ENCODE peak calls at places on chromosomes 5 and 9, in four cellular contexts. O, P, D and F are unnamed samples.

GRCh38 chr5:135462304-135462703 is 10.2 kb upstream of the TIFAB start:
- DNase-seq in O (peak), P (no peak), D (peak), F (peak)

GRCh38 chr9:19464764-19465570 is 56.2 kb downstream of the ACER2 start:
- DNase-seq in O (peak), P (peak), D (peak), F (peak)

GRCh38 chr5:40828690-40829661 is 6.0 kb downstream of the RPL37 start:
- DNase-seq in O (no peak), P (no peak), D (no peak), F (no peak)

GRCh38 chr5:134345996-134346395 is 21.0 kb downstream of the CDKL3 start:
- DNase-seq in O (no peak), P (no peak), D (no peak), F (no peak)

GRCh38 chr9:123349691-123350480 is 6.1 kb upstream of the CRB2 start:
- DNase-seq in O (peak), P (no peak), D (peak), F (peak)

GRCh38 chr5:10286552-10287227 is 21.0 kb downstream of the CMBL start:
- DNase-seq in O (peak), P (no peak), D (no peak), F (no peak)

GRCh38 chr5:115579216-115579615 is 23.1 kb downstream of the TICAM2 start:
- DNase-seq in O (no peak), P (no peak), D (no peak), F (no peak)

GRCh38 chr5:36374275-36374862 is 72.7 kb upstream of the RANBP3L start:
- DNase-seq in O (peak), P (no peak), D (peak), F (peak)

GRCh38 chr9:76688471-76689238 is 75.6 kb upstream of the PCA3 start:
- DNase-seq in O (no peak), P (no peak), D (peak), F (no peak)

GRCh38 chr9:103913899-103914298 is 180.2 kb upstream of the SMC2 start:
- DNase-seq in O (no peak), P (no peak), D (no peak), F (no peak)

GRCh38 chr5:143229896-143230675 is 173.4 kb downstream of the NR3C1 start:
- DNase-seq in O (no peak), P (no peak), D (no peak), F (no peak)

GRCh38 chr9:69134412-69134811 is 39.7 kb upstream of the TJP2 start:
- DNase-seq in O (no peak), P (no peak), D (no peak), F (no peak)

GRCh38 chr9:110069326-110070248 is 138.4 kb downstream of the C9orf152 start:
- DNase-seq in O (peak), P (no peak), D (peak), F (peak)

GRCh38 chr5:16713386-16713928 is 96.7 kb upstream of the RETREG1 start:
- DNase-seq in O (peak), P (no peak), D (peak), F (peak)

GRCh38 chr5:87195616-87196015 is 72.1 kb upstream of the RASA1 start:
- DNase-seq in O (peak), P (no peak), D (peak), F (no peak)

GRCh38 chr5:16736158-16736994 is 119.6 kb upstream of the RETREG1 start:
- DNase-seq in O (peak), P (no peak), D (peak), F (peak)

GRCh38 chr5:137887831-137888230 is 1.4 kb upstream of the PKD2L2 start:
- DNase-seq in O (no peak), P (no peak), D (no peak), F (no peak)